ENCODE peak calls at places on chromosomes 12 and 14, in six cellular contexts. I is HepG2, F is A549, N is GM12878, H is K562, X is SK-N-SH. A is an unnamed sample.
A peak's percentile ranks its signal among the peaks of the same experiment; 100 is the strongest.

GRCh38 chr14:75222208-75222701 is 45.8 kb upstream of the TMED10 start:
- DNase-seq in N (peak; percentile 53), F (no peak), I (no peak), H (no peak), X (no peak), A (peak; percentile 92)

GRCh38 chr14:96965885-96966595 is 168.9 kb downstream of the VRK1 start:
- DNase-seq in X (peak; percentile 71), H (no peak), I (no peak), N (no peak), F (no peak), A (no peak)

GRCh38 chr14:64081174-64081746 is 212.9 kb downstream of the ESR2 start:
- DNase-seq in N (no peak), F (no peak), H (no peak), I (no peak), X (no peak), A (no peak)

GRCh38 chr14:36747411-36748184 is 85.9 kb downstream of the PAX9 start:
- DNase-seq in F (peak; percentile 32), N (no peak), H (peak; percentile 15), X (peak; percentile 5), I (peak; percentile 44), A (no peak)

GRCh38 chr12:49706351-49707126 is 666 bp downstream of the FMNL3 start:
- DNase-seq in F (no peak), X (peak; percentile 78), H (peak; percentile 60), N (no peak), I (no peak), A (peak; percentile 47)

GRCh38 chr12:121724930-121725329 is 12.4 kb downstream of the TMEM120B start:
- DNase-seq in H (no peak), N (no peak), X (no peak), F (no peak), I (no peak), A (no peak)

GRCh38 chr12:4447151-4447550 is 1.5 kb upstream of the FGF6 start:
- DNase-seq in X (no peak), N (no peak), H (no peak), I (no peak), F (no peak), A (no peak)

GRCh38 chr14:65149116-65149515 is 46.8 kb upstream of the MAX start:
- DNase-seq in I (no peak), X (no peak), F (no peak), H (no peak), N (no peak), A (no peak)

GRCh38 chr14:63770187-63770807 is 42.4 kb upstream of the SGPP1 start:
- DNase-seq in F (no peak), N (no peak), X (peak; percentile 53), H (no peak), I (peak; percentile 57), A (peak; percentile 62)

GRCh38 chr12:118357327-118358007 is 15.2 kb downstream of the TAOK3 start:
- DNase-seq in I (no peak), H (peak; percentile 69), F (peak; percentile 56), N (peak; percentile 62), X (peak; percentile 42), A (peak; percentile 65)

GRCh38 chr12:29025936-29026335 is 123.1 kb upstream of the FAR2 start:
- DNase-seq in X (no peak), N (no peak), F (no peak), I (no peak), H (no peak), A (no peak)

GRCh38 chr12:29030006-29030405 is 119.1 kb upstream of the FAR2 start:
- DNase-seq in I (no peak), N (no peak), X (no peak), F (no peak), H (no peak), A (no peak)

GRCh38 chr12:29023436-29024076 is 125.5 kb upstream of the FAR2 start:
- DNase-seq in N (no peak), I (no peak), F (no peak), H (no peak), X (no peak), A (no peak)

GRCh38 chr12:29024117-29024516 is 125.0 kb upstream of the FAR2 start:
- DNase-seq in H (no peak), F (peak; percentile 3), X (peak; percentile 8), I (no peak), N (no peak), A (no peak)

DNA sequence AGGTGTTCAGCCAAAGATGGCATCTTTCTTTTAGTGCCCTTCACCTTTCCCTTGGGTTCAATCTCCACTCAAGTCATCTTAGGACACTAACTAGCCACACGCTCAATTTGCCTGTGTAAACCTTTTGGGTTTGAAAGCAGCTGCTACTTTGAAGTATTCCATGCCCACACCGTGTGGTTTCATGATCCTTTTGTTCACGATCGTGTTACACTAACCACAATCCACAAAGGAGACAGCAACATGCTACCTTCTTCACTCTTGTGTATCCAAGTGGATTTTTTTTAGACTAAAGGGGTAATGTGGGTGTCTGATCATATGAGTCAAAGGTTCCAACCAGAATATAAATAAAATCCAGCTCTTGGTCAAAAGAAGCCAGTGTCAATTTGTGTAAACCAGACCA is 122.7 kb upstream of the FAR2 start:
- DNase-seq in F (no peak), X (no peak), N (no peak), I (no peak), H (no peak), A (no peak)
- TF ChIP-seq SMC3 in F (no peak), X (no peak), N (no peak), I (no peak), H (no peak), A (no peak)

GRCh38 chr12:112103758-112104504 is 4.7 kb downstream of the NAA25 start:
- DNase-seq in I (no peak), X (no peak), F (no peak), H (no peak), N (no peak), A (no peak)

GRCh38 chr12:112105891-112106290 is 2.7 kb downstream of the NAA25 start:
- DNase-seq in H (no peak), N (no peak), F (no peak), I (no peak), X (no peak), A (no peak)

GRCh38 chr12:112107728-112108447 is 695 bp downstream of the NAA25 start:
- DNase-seq in X (peak; percentile 63), F (peak; percentile 31), N (no peak), H (peak; percentile 39), I (no peak), A (no peak)

GRCh38 chr12:112111931-112112330 is 3.3 kb upstream of the NAA25 start:
- DNase-seq in H (no peak), X (no peak), N (no peak), I (no peak), F (no peak), A (no peak)

DNA sequence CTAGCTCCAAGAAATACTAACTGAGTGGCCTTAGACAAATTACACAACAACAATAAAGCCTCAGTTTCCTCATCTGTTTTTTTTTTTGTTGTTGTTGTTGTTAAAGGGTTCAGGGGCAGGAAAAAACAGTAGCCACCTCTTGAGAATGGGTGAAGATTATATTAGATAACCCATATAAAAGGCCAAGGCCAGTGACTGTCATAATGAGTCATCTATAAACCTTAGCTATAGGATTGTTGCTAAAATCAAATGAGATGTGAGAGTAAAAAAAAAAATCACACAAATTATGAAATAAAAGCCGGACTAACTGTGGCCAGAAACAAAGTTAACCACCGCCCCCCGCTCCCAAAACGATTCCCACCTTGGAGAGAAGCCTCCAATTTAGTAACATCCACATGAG is 1.3 kb downstream of the NAA25 start:
- DNase-seq in X (no peak), I (no peak), N (no peak), H (peak; percentile 15), F (no peak), A (no peak)
- TF ChIP-seq SMC3 in X (no peak), I (no peak), N (no peak), H (no peak), F (no peak), A (no peak)

GRCh38 chr14:102277874-102278630 is 26.9 kb downstream of the MOK start:
- DNase-seq in F (no peak), I (no peak), H (no peak), X (no peak), N (no peak), A (peak; percentile 32)

GRCh38 chr14:102279282-102279681 is 25.7 kb downstream of the MOK start:
- DNase-seq in H (no peak), F (no peak), I (no peak), X (no peak), N (no peak), A (no peak)

GRCh38 chr14:102279688-102280348 is 25.1 kb downstream of the MOK start:
- DNase-seq in H (no peak), I (peak; percentile 64), X (no peak), F (peak; percentile 87), N (no peak), A (peak; percentile 100)

GRCh38 chr14:102278631-102278935 is 26.4 kb downstream of the MOK start:
- DNase-seq in N (no peak), H (no peak), F (no peak), I (no peak), X (no peak), A (no peak)

DNA sequence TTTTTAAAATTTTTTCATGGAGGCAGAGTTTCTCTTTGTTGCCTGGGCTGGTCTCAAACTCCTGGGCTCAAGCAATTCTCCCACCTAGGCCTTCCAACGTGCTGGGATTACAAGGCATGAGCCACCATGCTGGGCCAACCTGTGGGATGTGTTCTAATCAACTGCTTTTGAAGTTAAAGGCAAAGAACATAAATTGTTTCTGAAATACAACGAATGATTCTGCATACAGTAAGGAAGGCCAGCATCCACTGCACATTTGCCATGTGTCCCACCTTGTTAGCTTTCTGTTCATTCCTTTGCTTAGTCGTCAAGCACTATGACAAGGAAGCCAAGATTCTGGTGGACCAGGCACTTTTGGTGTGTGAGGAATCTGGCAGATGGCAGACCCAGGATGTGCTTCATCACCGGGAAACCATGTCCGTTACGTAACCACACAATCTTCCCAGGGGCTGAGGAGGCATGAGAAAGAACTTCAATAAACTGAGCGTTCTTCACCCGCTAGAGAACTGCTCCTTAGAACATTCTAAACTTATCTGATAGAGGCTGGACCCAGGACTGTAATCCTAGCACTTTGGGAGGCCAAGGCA is 24.5 kb downstream of the MOK start:
- DNase-seq in X (no peak), I (no peak), H (no peak), N (no peak), F (peak; percentile 68), A (peak; percentile 99)
- TF ChIP-seq SMC3 in X (no peak), I (no peak), H (no peak), N (no peak), F (no peak), A (no peak)

GRCh38 chr14:94752575-94752974 is 17.3 kb downstream of the GSC start:
- DNase-seq in F (no peak), I (no peak), N (no peak), X (no peak), H (no peak), A (no peak)

GRCh38 chr14:94751321-94751720 is 18.6 kb downstream of the GSC start:
- DNase-seq in H (no peak), N (no peak), X (no peak), I (no peak), F (no peak), A (no peak)

GRCh38 chr14:94751956-94752355 is 18.0 kb downstream of the GSC start:
- DNase-seq in N (no peak), X (no peak), H (no peak), F (no peak), I (no peak), A (no peak)

GRCh38 chr14:94754391-94754942 is 15.4 kb downstream of the GSC start:
- DNase-seq in F (no peak), X (no peak), N (no peak), H (no peak), I (no peak), A (no peak)

DNA sequence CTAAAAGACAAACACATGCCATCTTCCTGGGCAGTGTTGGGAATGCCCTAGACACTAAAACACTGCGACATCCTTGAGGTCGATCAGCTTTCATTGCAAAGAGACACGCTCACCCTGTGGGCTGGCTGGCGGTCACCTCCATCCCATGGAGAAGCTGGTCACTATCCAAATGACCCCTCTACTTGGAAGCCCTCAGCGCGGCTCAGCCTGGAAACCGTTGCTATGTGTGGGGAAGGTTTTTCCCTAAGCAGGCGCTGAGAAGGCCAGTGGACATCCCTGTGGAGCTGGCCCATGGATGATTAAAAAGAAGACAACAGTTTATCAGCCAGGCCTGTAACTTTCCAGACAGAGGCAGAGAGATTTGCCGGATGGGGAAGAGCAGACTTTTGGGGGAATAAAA is 16.8 kb downstream of the GSC start:
- DNase-seq in I (no peak), H (no peak), F (no peak), X (no peak), N (no peak), A (no peak)
- TF ChIP-seq SMC3 in I (no peak), H (no peak), F (no peak), X (no peak), N (no peak), A (no peak)

A was measured in IMR-90.